ENCODE peak calls at places on chromosomes 16 and 17, in seven cellular contexts. L, S, I, B, N, V and Z are unnamed samples.

GRCh38 chr17:80704381-80704819 is 159.8 kb downstream of the RPTOR start:
- DNase-seq in S (no peak), I (no peak), L (no peak), B (no peak), V (no peak), N (no peak), Z (no peak)

GRCh38 chr16:66369055-66369592 is 2.6 kb downstream of the CDH5 start:
- DNase-seq in V (no peak), N (no peak), I (peak), L (peak), B (no peak), S (peak), Z (no peak)

GRCh38 chr17:77667478-77667877 is 291.0 kb upstream of the TNRC6C start:
- DNase-seq in B (no peak), L (no peak), S (no peak), I (no peak), V (no peak), N (no peak), Z (no peak)

GRCh38 chr17:80765241-80766022 is 220.8 kb downstream of the RPTOR start:
- DNase-seq in I (peak), V (no peak), S (no peak), N (no peak), B (no peak), L (no peak), Z (no peak)

GRCh38 chr17:72539981-72540897 is 419.4 kb downstream of the SOX9 start:
- DNase-seq in B (peak), S (peak), L (peak), V (peak), N (peak), I (peak), Z (peak)

GRCh38 chr17:64455993-64456885 is 7.3 kb downstream of the MILR1 start:
- DNase-seq in V (no peak), S (no peak), B (no peak), N (no peak), L (no peak), I (peak), Z (no peak)

GRCh38 chr16:83187404-83187803 is 560.6 kb downstream of the CDH13 start:
- DNase-seq in I (no peak), L (peak), N (no peak), S (no peak), V (no peak), B (no peak), Z (peak)

GRCh38 chr17:27241346-27241946 is 52.5 kb upstream of the WSB1 start:
- DNase-seq in I (peak), V (no peak), B (peak), L (peak), S (no peak), N (no peak), Z (no peak)

GRCh38 chr16:3127745-3128144 is 7.1 kb upstream of the ZNF213 start:
- DNase-seq in S (no peak), I (no peak), N (no peak), B (no peak), V (peak), L (no peak), Z (no peak)

GRCh38 chr17:41723801-41724475 is 10.5 kb downstream of the HAP1 start:
- DNase-seq in B (no peak), I (no peak), N (no peak), V (no peak), L (no peak), S (no peak), Z (no peak)

GRCh38 chr17:57649731-57650484 is 95.2 kb downstream of the CCDC182 start:
- DNase-seq in S (no peak), V (peak), B (no peak), N (no peak), L (peak), I (no peak), Z (peak)

GRCh38 chr16:2339521-2340484 is 725 bp downstream of the ABCA3 start:
- DNase-seq in L (peak), I (no peak), S (peak), B (peak), V (peak), N (no peak), Z (peak)

GRCh38 chr17:8623591-8623990 is 6.9 kb downstream of the MYH10 start:
- DNase-seq in N (no peak), S (no peak), B (no peak), L (peak), V (no peak), I (no peak), Z (no peak)

GRCh38 chr17:37148171-37148570 is 199.4 kb downstream of the AATF start:
- DNase-seq in S (no peak), V (no peak), B (no peak), N (no peak), I (no peak), L (peak), Z (no peak)

GRCh38 chr17:16406742-16407674 is 8.4 kb upstream of the TRPV2 start:
- DNase-seq in L (peak), I (no peak), S (no peak), B (no peak), V (peak), N (no peak), Z (peak)